ENCODE peak calls at places on chromosomes 1 and 21, in four cellular contexts. One of them, this sample, is unnamed.
A peak's percentile ranks its signal among the peaks of the same experiment; 100 is the strongest.

GRCh38 chr21:35652872-35653271 is 407.5 kb downstream of the SETD4 start:
- DNase-seq in left ventricle myocardium inferior: no peak
- DNase-seq in right atrium auricular region: no peak
- DNase-seq in right lobe of liver: no peak
- DNase-seq in this sample: no peak

GRCh38 chr1:110829955-110830553 is 42.9 kb upstream of the CD53 start:
- DNase-seq in right atrium auricular region: no peak
- DNase-seq in right lobe of liver: no peak
- DNase-seq in left ventricle myocardium inferior: no peak
- DNase-seq in this sample: no peak

GRCh38 chr1:44733365-44733764 is 2.4 kb upstream of the RNU5D-1 start:
- DNase-seq in left ventricle myocardium inferior: no peak
- DNase-seq in right atrium auricular region: no peak
- DNase-seq in right lobe of liver: no peak
- DNase-seq in this sample: no peak

GRCh38 chr1:111161843-111162242 is 21.8 kb downstream of the CEPT1 start:
- DNase-seq in right lobe of liver: no peak
- DNase-seq in right atrium auricular region: no peak
- DNase-seq in left ventricle myocardium inferior: no peak
- DNase-seq in this sample: no peak

GRCh38 chr1:9245661-9246060 is 11.1 kb downstream of the H6PD start:
- DNase-seq in left ventricle myocardium inferior: no peak
- DNase-seq in right lobe of liver: no peak
- DNase-seq in right atrium auricular region: no peak
- DNase-seq in this sample: no peak

GRCh38 chr1:229694053-229694693 is 68.1 kb downstream of the URB2 start:
- DNase-seq in right atrium auricular region: peak; percentile 82
- DNase-seq in left ventricle myocardium inferior: peak; percentile 83
- DNase-seq in right lobe of liver: no peak
- DNase-seq in this sample: peak; percentile 83

GRCh38 chr1:176515310-176515709 is 52.3 kb downstream of the PAPPA2 start:
- DNase-seq in right atrium auricular region: no peak
- DNase-seq in right lobe of liver: no peak
- DNase-seq in left ventricle myocardium inferior: no peak
- DNase-seq in this sample: no peak

GRCh38 chr1:88774151-88774556 is 90.1 kb downstream of the PKN2 start:
- DNase-seq in left ventricle myocardium inferior: no peak
- DNase-seq in right atrium auricular region: no peak
- DNase-seq in right lobe of liver: no peak
- DNase-seq in this sample: no peak

GRCh38 chr1:27635410-27636142 is 591 bp upstream of the FGR start:
- DNase-seq in right lobe of liver: no peak
- DNase-seq in left ventricle myocardium inferior: no peak
- DNase-seq in right atrium auricular region: no peak
- DNase-seq in this sample: no peak

GRCh38 chr1:86155061-86155806 is 1.3 kb downstream of the COL24A1 start:
- DNase-seq in right atrium auricular region: peak; percentile 61
- DNase-seq in right lobe of liver: peak; percentile 46
- DNase-seq in left ventricle myocardium inferior: peak; percentile 22
- DNase-seq in this sample: no peak

GRCh38 chr1:147570907-147571306 is 29.6 kb downstream of the BCL9 start:
- DNase-seq in left ventricle myocardium inferior: no peak
- DNase-seq in right lobe of liver: no peak
- DNase-seq in right atrium auricular region: no peak
- DNase-seq in this sample: no peak

GRCh38 chr1:113256348-113256729 is 134.0 kb upstream of the MAGI3 start:
- DNase-seq in left ventricle myocardium inferior: no peak
- DNase-seq in right lobe of liver: no peak
- DNase-seq in right atrium auricular region: no peak
- DNase-seq in this sample: no peak

GRCh38 chr1:113253187-113253966 is 136.9 kb upstream of the MAGI3 start:
- DNase-seq in left ventricle myocardium inferior: no peak
- DNase-seq in right atrium auricular region: no peak
- DNase-seq in right lobe of liver: no peak
- DNase-seq in this sample: no peak

GRCh38 chr1:113253979-113254378 is 136.3 kb upstream of the MAGI3 start:
- DNase-seq in left ventricle myocardium inferior: no peak
- DNase-seq in right atrium auricular region: no peak
- DNase-seq in right lobe of liver: no peak
- DNase-seq in this sample: no peak

GRCh38 chr1:113255038-113255727 is 135.1 kb upstream of the MAGI3 start:
- DNase-seq in right lobe of liver: no peak
- DNase-seq in right atrium auricular region: no peak
- DNase-seq in left ventricle myocardium inferior: no peak
- DNase-seq in this sample: no peak

GRCh38 chr1:113255728-113256347 is 134.5 kb upstream of the MAGI3 start:
- DNase-seq in right atrium auricular region: no peak
- DNase-seq in right lobe of liver: no peak
- DNase-seq in left ventricle myocardium inferior: no peak
- DNase-seq in this sample: no peak
- H3K27me3 ChIP-seq in right atrium auricular region: no peaks in the 10 kb centered on the region
- H3K27me3 ChIP-seq in right lobe of liver: no peaks in the 10 kb centered on the region
- H3K27me3 ChIP-seq in left ventricle myocardium inferior: peaks cover 10% of the 10 kb centered on the region
- H3K27me3 ChIP-seq in this sample: no peaks in the 10 kb centered on the region

GRCh38 chr1:30087465-30087864 is 635.9 kb downstream of the MATN1 start:
- DNase-seq in right lobe of liver: no peak
- DNase-seq in right atrium auricular region: no peak
- DNase-seq in left ventricle myocardium inferior: no peak
- DNase-seq in this sample: no peak
- TF ChIP-seq CTCF in right lobe of liver: no peak
- TF ChIP-seq CTCF in right atrium auricular region: peak; percentile 20
- TF ChIP-seq CTCF in left ventricle myocardium inferior: peak; percentile 33
- TF ChIP-seq CTCF in this sample: peak; percentile 14

GRCh38 chr1:2270260-2271100 is 42.4 kb downstream of the SKI start:
- DNase-seq in right lobe of liver: peak; percentile 67
- DNase-seq in right atrium auricular region: no peak
- DNase-seq in left ventricle myocardium inferior: no peak
- DNase-seq in this sample: no peak

GRCh38 chr1:2271134-2271785 is 43.1 kb downstream of the SKI start:
- DNase-seq in right atrium auricular region: no peak
- DNase-seq in right lobe of liver: peak; percentile 55
- DNase-seq in left ventricle myocardium inferior: no peak
- DNase-seq in this sample: no peak

GRCh38 chr1:2272686-2273400 is 44.7 kb downstream of the SKI start:
- DNase-seq in left ventricle myocardium inferior: no peak
- DNase-seq in right lobe of liver: peak; percentile 40
- DNase-seq in right atrium auricular region: no peak
- DNase-seq in this sample: no peak

GRCh38 chr1:2273401-2274090 is 45.4 kb downstream of the SKI start:
- DNase-seq in right atrium auricular region: no peak
- DNase-seq in left ventricle myocardium inferior: no peak
- DNase-seq in right lobe of liver: peak; percentile 49
- DNase-seq in this sample: no peak

GRCh38 chr1:2271841-2272655 is 43.9 kb downstream of the SKI start:
- DNase-seq in right atrium auricular region: no peak
- DNase-seq in left ventricle myocardium inferior: no peak
- DNase-seq in right lobe of liver: peak; percentile 74
- DNase-seq in this sample: no peak
- H3K4me1 ChIP-seq in right atrium auricular region: peaks cover 100% of the 10 kb centered on the region
- H3K4me1 ChIP-seq in left ventricle myocardium inferior: peaks cover 99% of the 10 kb centered on the region
- H3K4me1 ChIP-seq in right lobe of liver: peaks cover 73% of the 10 kb centered on the region
- H3K4me1 ChIP-seq in this sample: peaks cover 18% of the 10 kb centered on the region

GRCh38 chr1:4696753-4697152 is 42.3 kb downstream of the AJAP1 start:
- DNase-seq in left ventricle myocardium inferior: no peak
- DNase-seq in right lobe of liver: no peak
- DNase-seq in right atrium auricular region: no peak
- DNase-seq in this sample: no peak
- H3K27me3 ChIP-seq in left ventricle myocardium inferior: peaks cover 86% of the 10 kb centered on the region
- H3K27me3 ChIP-seq in right lobe of liver: no peaks in the 10 kb centered on the region
- H3K27me3 ChIP-seq in right atrium auricular region: no peaks in the 10 kb centered on the region
- H3K27me3 ChIP-seq in this sample: no peaks in the 10 kb centered on the region

GRCh38 chr1:54275349-54275748 is 75.4 kb downstream of the MRPL37 start:
- DNase-seq in right lobe of liver: peak; percentile 84
- DNase-seq in right atrium auricular region: peak; percentile 83
- DNase-seq in left ventricle myocardium inferior: peak; percentile 70
- DNase-seq in this sample: peak; percentile 80
- TF ChIP-seq CTCF in right lobe of liver: peak; percentile 14
- TF ChIP-seq CTCF in right atrium auricular region: peak; percentile 55
- TF ChIP-seq CTCF in left ventricle myocardium inferior: peak; percentile 59
- TF ChIP-seq CTCF in this sample: peak; percentile 50

This sample was measured in uterus.